ENCODE peak calls at places on chromosomes 12 and 14, in six cellular contexts. J is GM12891, F is K562, H is HepG2, L is H1, S is GM12878. Q is an unnamed sample.

GRCh38 chr12:71439613-71440392 is at the start of gene LGR5:
- DNase-seq in J (peak; percentile 34), F (no peak), H (peak; percentile 85), L (peak; percentile 73), S (no peak), Q (no peak)

GRCh38 chr12:68319988-68320623 is 12.1 kb downstream of the MDM1 start:
- DNase-seq in J (no peak), F (peak; percentile 14), H (no peak), L (no peak), S (no peak), Q (no peak)

GRCh38 chr12:28893365-28893764 is 255.7 kb upstream of the FAR2 start:
- DNase-seq in J (no peak), F (no peak), H (no peak), L (no peak), S (no peak), Q (no peak)

GRCh38 chr12:28313631-28314030 is 123.4 kb downstream of the CCDC91 start:
- DNase-seq in J (no peak), F (no peak), H (no peak), L (no peak), S (no peak), Q (no peak)

GRCh38 chr12:2902287-2902880 is 11.7 kb downstream of the TULP3 start:
- DNase-seq in J (no peak), F (no peak), H (no peak), L (no peak), S (no peak), Q (no peak)

GRCh38 chr14:35533357-35534129 is 421 bp upstream of the INSM2 start:
- DNase-seq in J (peak; percentile 60), F (peak; percentile 69), H (peak; percentile 70), L (peak; percentile 97), S (no peak), Q (peak; percentile 40)

GRCh38 chr14:69398818-69399210 is 322 bp downstream of the SLC39A9 start:
- DNase-seq in J (no peak), F (no peak), H (no peak), L (no peak), S (no peak), Q (no peak)

GRCh38 chr14:92578511-92578910 is 64.9 kb downstream of the RIN3 start:
- DNase-seq in J (no peak), F (no peak), H (no peak), L (no peak), S (no peak), Q (no peak)

GRCh38 chr12:126742326-126742725 is 1524.6 kb upstream of the TMEM132C start:
- DNase-seq in J (no peak), F (no peak), H (no peak), L (no peak), S (no peak), Q (no peak)

GRCh38 chr14:65259000-65259399 is 153.5 kb upstream of the FUT8 start:
- DNase-seq in J (no peak), F (no peak), H (no peak), L (no peak), S (no peak), Q (no peak)
- TF ChIP-seq POLR2A in J (no peak), F (no peak), H (no peak), L (no peak), S (no peak), Q (no peak)

GRCh38 chr14:61186793-61187641 is 94.1 kb downstream of the TMEM30B start:
- DNase-seq in J (no peak), F (no peak), H (no peak), L (no peak), S (no peak), Q (no peak)
- TF ChIP-seq TAF1 in J (no peak), F (no peak), H (no peak), L (no peak), S (no peak), Q (no peak)

GRCh38 chr12:96352161-96352835 is 47.9 kb downstream of the CDK17 start:
- DNase-seq in J (no peak), F (no peak), H (no peak), L (no peak), S (no peak), Q (no peak)

GRCh38 chr12:96354844-96355534 is 45.2 kb downstream of the CDK17 start:
- DNase-seq in J (no peak), F (no peak), H (no peak), L (no peak), S (no peak), Q (no peak)

GRCh38 chr12:96350982-96351381 is 49.3 kb downstream of the CDK17 start:
- DNase-seq in J (no peak), F (no peak), H (no peak), L (no peak), S (no peak), Q (no peak)

GRCh38 chr12:96356831-96357230 is 43.4 kb downstream of the CDK17 start:
- DNase-seq in J (no peak), F (no peak), H (no peak), L (no peak), S (no peak), Q (no peak)

DNA sequence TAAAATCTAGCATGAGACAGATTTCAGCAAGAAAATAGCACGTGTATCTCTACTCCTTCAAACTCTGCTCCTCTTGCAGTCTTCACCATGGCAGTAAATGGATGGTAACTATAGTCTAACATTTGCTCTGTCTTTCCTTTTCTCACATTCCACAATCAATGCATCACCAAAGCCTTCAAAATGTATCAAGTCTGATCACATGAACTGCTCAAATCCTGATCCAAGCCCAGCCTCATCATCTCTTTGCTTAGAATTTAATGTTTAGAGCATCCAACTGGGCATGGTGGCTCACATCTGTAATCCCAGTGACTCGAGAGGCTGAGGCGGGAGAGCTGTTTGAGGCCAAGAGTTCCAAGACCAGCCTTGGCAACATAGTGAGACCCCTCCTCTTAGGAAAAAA is 45.9 kb downstream of the CDK17 start:
- DNase-seq in J (no peak), F (no peak), H (no peak), L (no peak), S (no peak), Q (no peak)
- TF ChIP-seq POLR2AphosphoS5 in J (no peak), F (no peak), H (no peak), L (no peak), S (no peak), Q (no peak)

GRCh38 chr14:58298477-58298879 is at the start of gene ARID4A:
- DNase-seq in J (no peak), F (peak; percentile 70), H (no peak), L (peak; percentile 81), S (no peak), Q (no peak)
- TF ChIP-seq POLR2A in J (peak; percentile 35), F (no peak), H (peak; percentile 81), L (no peak), S (peak; percentile 86), Q (no peak)

GRCh38 chr12:79933580-79934264 is 1.2 kb downstream of the PPP1R12A start:
- DNase-seq in J (no peak), F (no peak), H (no peak), L (no peak), S (no peak), Q (no peak)

GRCh38 chr12:79933043-79933442 is 1.9 kb downstream of the PPP1R12A start:
- DNase-seq in J (no peak), F (no peak), H (no peak), L (no peak), S (no peak), Q (no peak)

GRCh38 chr12:79935624-79936040 is 735 bp upstream of the PPP1R12A start:
- DNase-seq in J (no peak), F (no peak), H (peak; percentile 8), L (no peak), S (peak; percentile 36), Q (no peak)

GRCh38 chr12:79935021-79935623 is at the start of gene PPP1R12A:
- DNase-seq in J (peak; percentile 69), F (peak; percentile 94), H (peak; percentile 93), L (peak; percentile 94), S (peak; percentile 83), Q (peak; percentile 66)

GRCh38 chr12:79934309-79935020 is 432 bp downstream of the PPP1R12A start:
- DNase-seq in J (no peak), F (peak; percentile 54), H (peak; percentile 17), L (peak; percentile 79), S (no peak), Q (no peak)
- TF ChIP-seq TAF1 in J (no peak), F (peak; percentile 59), H (peak; percentile 76), L (no peak), S (no peak), Q (peak; percentile 59)

Q was measured in GM12892.